ENCODE peak calls at places on chromosomes 6 and 20, in five cellular contexts. P, T, W, A and X are unnamed samples.
A peak's percentile ranks its signal among the peaks of the same experiment; 100 is the strongest.

GRCh38 chr6:47253136-47253535 is 56.6 kb downstream of the TNFRSF21 start:
- DNase-seq in P (no peak), T (no peak), W (no peak), A (no peak), X (no peak)

GRCh38 chr20:41619360-41620115 is 1.4 kb upstream of the CHD6 start:
- DNase-seq in P (no peak), T (peak; percentile 18), W (no peak), A (no peak), X (no peak)

GRCh38 chr6:41927253-41927652 is 6.0 kb downstream of the BYSL start:
- DNase-seq in P (no peak), T (no peak), W (no peak), A (no peak), X (no peak)

GRCh38 chr20:64144144-64144912 is 19.9 kb upstream of the MYT1 start:
- DNase-seq in P (no peak), T (no peak), W (no peak), A (no peak), X (no peak)

GRCh38 chr6:163457637-163458561 is 43.4 kb downstream of the QKI start:
- DNase-seq in P (peak; percentile 67), T (peak; percentile 90), W (no peak), A (peak; percentile 24), X (peak; percentile 62)

GRCh38 chr20:10594286-10594868 is 79.4 kb downstream of the JAG1 start:
- DNase-seq in P (no peak), T (peak; percentile 79), W (no peak), A (peak; percentile 67), X (no peak)

GRCh38 chr6:4740032-4740431 is 36.2 kb upstream of the CDYL start:
- DNase-seq in P (no peak), T (no peak), W (no peak), A (no peak), X (no peak)

GRCh38 chr6:148596886-148597455 is 149.9 kb upstream of the UST start:
- DNase-seq in P (no peak), T (no peak), W (no peak), A (no peak), X (no peak)

GRCh38 chr20:1118336-1119127 is at the start of gene PSMF1:
- DNase-seq in P (peak; percentile 88), T (peak; percentile 90), W (peak; percentile 86), A (peak; percentile 88), X (peak; percentile 86)

GRCh38 chr6:23339268-23339667 is 769.9 kb downstream of the HDGFL1 start:
- DNase-seq in P (no peak), T (no peak), W (no peak), A (no peak), X (no peak)

GRCh38 chr20:41426361-41426900 is 59.8 kb upstream of the EMILIN3 start:
- DNase-seq in P (no peak), T (no peak), W (no peak), A (no peak), X (no peak)

GRCh38 chr6:33826537-33826936 is 22.7 kb upstream of the MLN start:
- DNase-seq in P (no peak), T (no peak), W (no peak), A (no peak), X (no peak)

GRCh38 chr20:63772781-63773520 is 33.4 kb downstream of the SLC2A4RG start:
- DNase-seq in P (peak; percentile 69), T (no peak), W (no peak), A (no peak), X (no peak)

GRCh38 chr6:142816024-142816423 is 129.0 kb downstream of the HIVEP2 start:
- DNase-seq in P (peak; percentile 11), T (peak; percentile 41), W (no peak), A (no peak), X (peak; percentile 12)

GRCh38 chr6:23969344-23969743 is 156.7 kb upstream of the NRSN1 start:
- DNase-seq in P (no peak), T (no peak), W (no peak), A (no peak), X (no peak)

GRCh38 chr20:2179233-2179580 is 77.6 kb downstream of the STK35 start:
- DNase-seq in P (no peak), T (no peak), W (no peak), A (no peak), X (no peak)

GRCh38 chr20:21028921-21029320 is 77.2 kb downstream of the LINC00237 start:
- DNase-seq in P (no peak), T (no peak), W (no peak), A (no peak), X (no peak)

GRCh38 chr20:3663031-3663701 is at the start of gene GFRA4:
- DNase-seq in P (no peak), T (no peak), W (no peak), A (no peak), X (no peak)

GRCh38 chr6:26240981-26241770 is 123.8 kb upstream of the BTN3A2 start:
- DNase-seq in P (no peak), T (peak; percentile 84), W (no peak), A (no peak), X (peak; percentile 55)